ENCODE peak calls at places on chromosomes 11 and 22, in ten cellular contexts. N is HCT116, P is PC-3, M is GM23248, L is fibroblast of lung, J is K562, F is neuronal stem cell, A is colonic mucosa, D is HepG2, C is IMR-90. Z is an unnamed sample.

GRCh38 chr11:67266424-67267187 is at the start of gene GRK2:
- DNase-seq in D (no peak), N (no peak), F (no peak), J (peak; percentile 91), L (no peak), C (peak; percentile 28), M (peak; percentile 86), A (no peak), P (peak; percentile 58), Z (peak; percentile 73)

GRCh38 chr11:34308821-34309585 is 48.8 kb downstream of the ABTB2 start:
- DNase-seq in L (no peak), J (no peak), D (peak; percentile 86), C (no peak), M (peak; percentile 88), A (no peak), P (no peak), N (no peak), F (no peak), Z (peak; percentile 66)

GRCh38 chr11:36509265-36509664 is 807 bp downstream of the TRAF6 start:
- DNase-seq in L (peak; percentile 27), M (peak; percentile 68), J (peak; percentile 20), A (peak; percentile 24), N (no peak), F (peak; percentile 15), D (no peak), C (peak; percentile 31), P (peak; percentile 33), Z (peak; percentile 76)

GRCh38 chr22:19983701-19984100 is 32.9 kb downstream of the ARVCF start:
- DNase-seq in A (no peak), J (no peak), D (no peak), N (no peak), L (no peak), M (peak; percentile 25), C (no peak), P (no peak), F (no peak), Z (no peak)

GRCh38 chr22:33853200-33854097 is 66.8 kb downstream of the LARGE1 start:
- DNase-seq in P (peak; percentile 2), N (no peak), F (no peak), A (peak; percentile 77), J (no peak), M (peak; percentile 92), L (peak; percentile 81), D (peak; percentile 19), C (peak; percentile 77), Z (peak; percentile 90)

GRCh38 chr22:43849731-43850130 is 12.6 kb downstream of the SULT4A1 start:
- DNase-seq in P (no peak), D (no peak), N (no peak), A (no peak), C (no peak), J (no peak), M (no peak), L (no peak), F (no peak), Z (no peak)

GRCh38 chr11:17267576-17267975 is 9.0 kb upstream of the NUCB2 start:
- DNase-seq in F (no peak), N (peak; percentile 99), A (no peak), P (peak; percentile 94), C (peak; percentile 33), M (peak; percentile 81), L (no peak), D (no peak), J (no peak), Z (peak; percentile 68)

GRCh38 chr11:119551726-119552510 is 128.9 kb upstream of the THY1 start:
- DNase-seq in A (no peak), M (peak; percentile 36), L (no peak), J (no peak), C (no peak), P (no peak), F (no peak), N (no peak), D (no peak), Z (peak; percentile 7)

GRCh38 chr22:37486224-37486845 is at the start of gene MFNG:
- DNase-seq in N (no peak), J (peak; percentile 86), C (peak; percentile 6), A (peak; percentile 74), L (peak; percentile 17), P (peak; percentile 55), M (peak; percentile 68), D (peak; percentile 64), F (peak; percentile 62), Z (peak; percentile 62)

GRCh38 chr22:26589367-26589844 is 526 bp downstream of the TPST2 start:
- DNase-seq in C (peak; percentile 12), F (peak; percentile 17), D (no peak), N (no peak), L (no peak), J (peak; percentile 63), A (peak; percentile 55), M (peak; percentile 61), P (peak; percentile 4), Z (peak; percentile 37)

GRCh38 chr11:95108159-95108611 is 18.5 kb downstream of the ENDOD1 start:
- DNase-seq in P (peak; percentile 90), C (peak; percentile 34), D (no peak), M (peak; percentile 67), J (no peak), N (no peak), F (no peak), A (peak; percentile 53), L (peak; percentile 29), Z (no peak)

GRCh38 chr11:102886999-102887398 is 12.2 kb upstream of the MMP12 start:
- DNase-seq in A (no peak), J (no peak), C (no peak), F (no peak), M (peak; percentile 11), L (no peak), N (no peak), D (no peak), P (no peak), Z (no peak)

GRCh38 chr11:116946414-116946813 is 109.0 kb upstream of the APOA1 start:
- DNase-seq in M (no peak), L (no peak), F (no peak), J (no peak), C (peak; percentile 59), D (no peak), P (peak; percentile 74), N (no peak), A (no peak), Z (peak; percentile 22)

DNA sequence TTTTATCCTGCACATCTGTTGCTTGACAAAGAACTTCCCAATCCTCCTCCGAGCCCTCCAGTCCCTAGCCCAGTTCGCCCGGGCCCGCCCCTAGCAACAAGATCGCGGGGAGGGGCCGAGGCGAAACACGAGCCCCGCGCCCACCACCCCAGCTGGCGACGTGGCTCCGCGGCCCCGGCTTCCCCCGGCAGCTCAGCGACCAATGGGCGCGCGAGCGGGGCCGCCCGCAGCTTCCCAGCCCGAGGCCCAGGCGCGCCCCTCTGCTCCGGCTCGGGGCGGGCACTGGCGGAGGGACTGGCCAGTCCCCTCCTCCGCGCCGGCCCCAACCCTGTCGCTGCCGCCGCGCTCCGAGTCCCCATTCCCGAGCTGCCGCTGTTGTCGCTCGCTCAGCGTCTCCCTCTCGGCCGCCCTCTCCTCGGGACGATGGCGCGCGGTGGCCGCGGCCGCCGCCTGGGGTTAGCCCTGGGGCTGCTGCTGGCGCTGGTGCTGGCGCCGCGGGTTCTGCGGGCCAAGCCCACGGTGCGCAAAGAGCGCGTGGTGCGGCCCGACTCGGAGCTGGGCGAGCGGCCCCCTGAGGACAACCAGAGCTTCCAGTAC is at the start of gene RCN1:
- DNase-seq in F (peak; percentile 91), A (peak; percentile 47), P (peak; percentile 61), C (peak; percentile 86), D (peak; percentile 13), M (peak; percentile 85), J (peak; percentile 51), N (no peak), L (peak; percentile 85), Z (peak; percentile 94)
- H3K4me1 ChIP-seq in F (peaks cover 14% of the 10 kb centered on the region), A (peaks cover 11% of the 10 kb centered on the region), P (peaks cover 36% of the 10 kb centered on the region), C (peaks cover 30% of the 10 kb centered on the region), D (peaks cover 28% of the 10 kb centered on the region), M (peaks cover 46% of the 10 kb centered on the region), J (peaks cover 12% of the 10 kb centered on the region), N (peaks cover 49% of the 10 kb centered on the region), L (peaks cover 24% of the 10 kb centered on the region), Z (peaks cover 61% of the 10 kb centered on the region)

DNA sequence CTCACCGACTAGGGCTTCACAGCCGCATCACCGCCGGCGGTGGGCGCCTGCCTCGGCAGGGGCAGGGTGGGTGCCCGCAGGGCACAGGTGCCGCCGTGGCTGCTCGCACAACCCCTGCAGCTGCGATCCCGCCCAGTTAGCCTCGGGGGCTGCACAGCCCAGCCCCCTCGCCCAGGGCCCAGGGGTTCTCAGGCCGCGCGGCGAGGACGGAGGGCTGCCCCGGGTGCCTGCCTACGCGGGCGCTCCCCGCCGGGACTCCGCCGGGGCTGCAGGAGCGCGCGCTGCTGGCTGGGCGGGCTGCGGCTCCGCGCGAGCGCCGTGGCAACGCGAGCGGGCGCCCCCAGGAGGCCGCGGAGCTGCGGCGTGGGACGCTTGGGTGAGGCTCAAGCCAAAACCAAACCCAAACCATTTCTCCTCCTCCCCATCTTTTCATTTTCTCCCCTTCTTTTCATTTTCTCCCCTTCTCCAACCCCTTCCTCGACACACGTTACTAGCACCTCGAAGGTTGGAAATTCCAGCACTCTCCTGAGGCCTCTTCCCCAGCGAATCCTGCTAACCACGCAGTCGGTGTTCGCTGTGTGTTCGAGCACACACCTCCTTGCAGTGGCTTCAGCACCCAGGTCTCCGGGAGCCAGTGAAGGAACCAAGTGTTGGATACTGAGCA is at the start of gene MICAL3:
- DNase-seq in N (peak; percentile 34), F (peak; percentile 54), A (peak; percentile 68), M (peak; percentile 92), C (peak; percentile 64), L (peak; percentile 65), J (peak; percentile 71), D (no peak), P (peak; percentile 74), Z (peak; percentile 91)
- H3K4me3 ChIP-seq in N (peak within 1 kb of the TSS; percentile 80), F (peak within 1 kb of the TSS; percentile 49), A (peak within 1 kb of the TSS; percentile 71), M (peak within 1 kb of the TSS; percentile 87), C (peak within 1 kb of the TSS; percentile 52), L (peak within 1 kb of the TSS; percentile 71), J (peak within 1 kb of the TSS; percentile 40), D (peak within 1 kb of the TSS; percentile 79), P (peak within 1 kb of the TSS; percentile 81), Z (peak within 1 kb of the TSS; percentile 85)

GRCh38 chr11:18617688-18618340 is 16.3 kb downstream of the SPTY2D1 start:
- DNase-seq in F (no peak), M (peak; percentile 17), J (no peak), N (no peak), P (no peak), C (peak; percentile 71), D (no peak), L (peak; percentile 58), A (no peak), Z (peak; percentile 40)
- H3K9ac ChIP-seq in F (no peak overlapping the region), M (peak overlapping the region; percentile 6), J (no peak overlapping the region), N (no peak overlapping the region), P (no peak overlapping the region), C (no peak overlapping the region), D (no peak overlapping the region), L (no peak overlapping the region), A (no peak overlapping the region), Z (peak overlapping the region; percentile 48)

DNA sequence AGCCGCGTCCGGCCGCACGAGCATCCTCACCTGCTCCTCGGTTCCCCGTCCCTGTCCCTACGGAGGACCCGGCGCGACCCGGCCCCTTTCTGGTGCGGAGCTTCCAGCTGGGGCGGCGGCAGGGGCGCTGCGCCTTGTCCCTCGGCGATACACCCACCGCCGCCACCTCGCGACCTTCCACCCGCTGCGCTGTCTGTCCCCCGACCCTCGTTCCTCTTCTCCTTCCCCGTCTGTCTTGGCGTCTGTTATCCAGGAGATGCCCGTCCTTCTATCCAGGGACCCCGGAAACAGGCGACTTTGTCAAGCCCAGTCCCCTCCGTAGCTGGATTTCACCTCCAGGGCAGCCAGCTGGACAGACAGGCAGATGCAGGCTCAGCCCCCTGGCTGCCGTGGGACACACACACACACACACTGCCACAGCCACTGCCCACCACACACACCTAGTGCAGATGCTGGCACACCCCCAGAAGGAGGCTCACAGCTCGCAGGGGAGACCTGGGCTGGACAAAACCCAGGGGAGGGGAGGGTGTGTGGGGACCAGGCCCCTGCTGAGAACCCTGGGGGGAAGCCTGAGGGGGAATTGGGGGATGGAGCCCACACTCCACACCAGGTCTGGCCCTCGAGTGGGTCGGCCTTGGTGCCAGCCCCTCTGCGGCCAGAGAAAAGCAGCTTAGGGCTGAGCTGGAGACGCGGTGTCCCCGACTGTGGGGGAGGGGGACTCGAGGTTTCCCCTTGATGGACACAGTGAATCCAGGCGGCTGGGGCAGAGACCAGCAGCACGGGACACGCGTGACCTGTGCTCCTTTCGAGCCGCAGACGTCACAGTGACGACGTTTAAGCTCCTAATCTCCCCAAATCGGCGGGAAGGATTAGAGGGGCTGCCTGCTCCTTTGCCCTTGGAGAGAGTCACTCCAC is 781 bp downstream of the DRD4 start:
- DNase-seq in C (no peak), L (no peak), M (no peak), A (no peak), N (no peak), D (no peak), P (no peak), F (peak; percentile 48), J (no peak), Z (no peak)
- H3K4me1 ChIP-seq in C (peaks cover 10% of the 10 kb centered on the region), L (no peaks in the 10 kb centered on the region), M (peaks cover 7% of the 10 kb centered on the region), A (no peaks in the 10 kb centered on the region), N (no peaks in the 10 kb centered on the region), D (no peaks in the 10 kb centered on the region), P (no peaks in the 10 kb centered on the region), F (peaks cover 23% of the 10 kb centered on the region), J (peaks cover 22% of the 10 kb centered on the region), Z (no peaks in the 10 kb centered on the region)

Z was measured in adipocyte.